ENCODE peak calls at places on chromosomes 13 and 19, in nine cellular contexts. V is activated CD4-positive, alpha-beta T cell treated with anti-CD3 and anti-CD28 coated beads, Interleukin-2, amount 50 U/mL, for 1 hour; U is RWPE2; X is Right ventricle myocardium inferior; L is pancreas; C is GM04503; T is right cardiac atrium; O is fibroblast of lung; E is SW480. A is an unnamed sample.

GRCh38 chr19:5308471-5309437 is 31.9 kb downstream of the PTPRS start:
- DNase-seq in O (peak), V (no peak), X (no peak), E (no peak), U (no peak), C (no peak), L (peak), T (peak), A (no peak)

GRCh38 chr13:28527629-28528028 is 32.7 kb upstream of the FLT1 start:
- DNase-seq in V (no peak), E (no peak), L (no peak), C (no peak), O (no peak), T (peak), U (no peak), X (peak), A (no peak)

GRCh38 chr13:95652244-95652764 is 7.8 kb upstream of the DZIP1 start:
- DNase-seq in L (no peak), T (no peak), X (no peak), U (no peak), V (no peak), O (no peak), E (no peak), C (no peak), A (no peak)

GRCh38 chr13:79385694-79386093 is 20.4 kb downstream of the RBM26 start:
- DNase-seq in L (no peak), T (no peak), U (no peak), X (no peak), E (no peak), C (no peak), O (peak), V (no peak), A (peak)

GRCh38 chr13:113882716-113883115 is 18.8 kb upstream of the GAS6 start:
- DNase-seq in V (no peak), T (peak), E (no peak), U (no peak), L (no peak), X (no peak), C (no peak), O (no peak), A (no peak)

GRCh38 chr13:28529836-28530235 is 34.9 kb upstream of the FLT1 start:
- DNase-seq in L (no peak), U (no peak), C (no peak), T (no peak), E (no peak), X (no peak), O (no peak), V (no peak), A (no peak)

GRCh38 chr13:110298221-110298565 is 8.8 kb downstream of the COL4A1 start:
- DNase-seq in E (no peak), T (no peak), U (no peak), L (no peak), V (no peak), C (no peak), X (no peak), O (no peak), A (no peak)

GRCh38 chr19:42512743-42513304 is 15.5 kb downstream of the CEACAM1 start:
- DNase-seq in L (no peak), C (no peak), T (no peak), O (no peak), U (no peak), X (no peak), V (no peak), E (no peak), A (peak)

GRCh38 chr19:53538378-53539109 is 599 bp downstream of the ZNF331 start:
- DNase-seq in L (no peak), X (peak), T (no peak), U (no peak), O (no peak), C (no peak), E (no peak), V (no peak), A (no peak)

GRCh38 chr19:10419646-10420443 is 493 bp upstream of the PDE4A start:
- DNase-seq in V (no peak), E (peak), O (peak), T (no peak), U (no peak), L (no peak), X (peak), C (no peak), A (peak)

GRCh38 chr19:37936166-37936565 is 29.2 kb downstream of the SIPA1L3 start:
- DNase-seq in O (no peak), U (no peak), L (peak), X (no peak), C (no peak), T (no peak), V (no peak), E (no peak), A (no peak)

GRCh38 chr19:50994129-50994528 is 7.3 kb downstream of the KLK8 start:
- DNase-seq in O (no peak), V (no peak), T (no peak), X (no peak), U (no peak), E (peak), L (no peak), C (no peak), A (no peak)

GRCh38 chr19:19630426-19630825 is 2.4 kb upstream of the LPAR2 start:
- DNase-seq in V (no peak), O (no peak), E (no peak), U (no peak), T (no peak), L (no peak), X (no peak), C (no peak), A (no peak)

GRCh38 chr13:57935965-57936364 is 304.4 kb downstream of the PCDH17 start:
- DNase-seq in C (no peak), U (no peak), V (no peak), O (no peak), L (no peak), X (no peak), E (no peak), T (no peak), A (no peak)

GRCh38 chr19:35790981-35791813 is 15.8 kb downstream of the ARHGAP33 start:
- DNase-seq in E (no peak), X (no peak), T (no peak), U (no peak), C (no peak), O (no peak), V (no peak), L (peak), A (no peak)

GRCh38 chr13:100610399-100611347 is 22.1 kb upstream of the GGACT start:
- DNase-seq in U (no peak), L (no peak), C (no peak), E (no peak), O (no peak), T (no peak), V (no peak), X (no peak), A (peak)

GRCh38 chr13:112057736-112058518 is 9.0 kb upstream of the SOX1 start:
- DNase-seq in E (peak), V (no peak), U (no peak), O (no peak), X (no peak), T (peak), C (no peak), L (no peak), A (no peak)

GRCh38 chr19:7705387-7706187 is 3.7 kb upstream of the FCER2 start:
- DNase-seq in L (no peak), O (no peak), E (no peak), U (no peak), X (peak), V (peak), C (no peak), T (peak), A (peak)

GRCh38 chr13:36526897-36527296 is 94.6 kb downstream of the CCNA1 start:
- DNase-seq in C (no peak), V (no peak), U (no peak), X (no peak), L (no peak), T (no peak), O (no peak), E (peak), A (no peak)

GRCh38 chr19:38952395-38953165 is 21.8 kb downstream of the MRPS12 start:
- DNase-seq in O (no peak), X (no peak), U (no peak), E (peak), C (no peak), V (no peak), L (no peak), T (no peak), A (peak)